ENCODE peak calls at places on chromosomes 13 and 19, in five cellular contexts. S, O, U, L and Y are unnamed samples.

GRCh38 chr19:49890349-49891311 is 6.1 kb downstream of the IL4I1 start:
- DNase-seq in L (no peak), S (peak), U (peak), O (peak), Y (peak)

GRCh38 chr13:24734951-24735350 is 29.0 kb upstream of the RNF17 start:
- DNase-seq in U (no peak), S (no peak), L (no peak), O (no peak), Y (no peak)

GRCh38 chr13:23956106-23956505 is 58.8 kb upstream of the C1QTNF9B start:
- DNase-seq in O (no peak), L (no peak), S (no peak), U (no peak), Y (no peak)

GRCh38 chr13:33764716-33765115 is 53.2 kb upstream of the RFC3 start:
- DNase-seq in O (no peak), S (no peak), L (no peak), U (no peak), Y (no peak)

GRCh38 chr19:18660051-18660910 is 23.2 kb upstream of the CRTC1 start:
- DNase-seq in O (no peak), L (no peak), U (no peak), S (no peak), Y (no peak)

GRCh38 chr19:36103842-36104552 is 6.9 kb upstream of the OVOL3 start:
- DNase-seq in S (no peak), L (no peak), U (no peak), O (no peak), Y (no peak)

GRCh38 chr13:114282143-114282685 is 813 bp downstream of the UPF3A start:
- DNase-seq in S (peak), U (peak), O (peak), L (no peak), Y (peak)

GRCh38 chr13:60654405-60654804 is 257.4 kb downstream of the TDRD3 start:
- DNase-seq in S (no peak), U (no peak), O (no peak), L (no peak), Y (peak)

GRCh38 chr19:29098863-29099481 is 114.0 kb downstream of the UQCRFS1 start:
- DNase-seq in O (no peak), S (no peak), U (no peak), L (peak), Y (peak)

GRCh38 chr19:8323781-8324185 is 2.5 kb downstream of the RPS28 start:
- DNase-seq in L (no peak), S (no peak), O (no peak), U (no peak), Y (no peak)

GRCh38 chr19:46697142-46697960 is 19.6 kb downstream of the PRKD2 start:
- DNase-seq in S (no peak), L (peak), O (no peak), U (no peak), Y (peak)

GRCh38 chr13:91817250-91817649 is 418.8 kb downstream of the GPC5 start:
- DNase-seq in O (no peak), L (no peak), U (no peak), S (no peak), Y (no peak)